ENCODE peak calls at places on chromosomes 5 and 9, in six cellular contexts. S, L, G, U, N and V are unnamed samples.

GRCh38 chr5:110463116-110463515 is 263.4 kb downstream of the TMEM232 start:
- DNase-seq in S (no peak), L (no peak), G (no peak), U (no peak), N (no peak), V (no peak)

GRCh38 chr5:40679998-40680681 is 425 bp downstream of the PTGER4 start:
- DNase-seq in S (no peak), L (peak), G (peak), U (no peak), N (peak), V (no peak)

GRCh38 chr5:56269216-56269927 is 36.2 kb upstream of the ANKRD55 start:
- DNase-seq in S (peak), L (peak), G (peak), U (no peak), N (peak), V (no peak)

GRCh38 chr9:81814794-81815464 is 113.3 kb upstream of the SPATA31D4 start:
- DNase-seq in S (no peak), L (no peak), G (no peak), U (no peak), N (no peak), V (no peak)

GRCh38 chr9:113590991-113591898 is 127.7 kb downstream of the RGS3 start:
- DNase-seq in S (peak), L (peak), G (peak), U (no peak), N (peak), V (peak)

GRCh38 chr9:37471942-37472679 is 6.9 kb upstream of the ZBTB5 start:
- DNase-seq in S (peak), L (no peak), G (no peak), U (peak), N (peak), V (no peak)

GRCh38 chr5:158023266-158023665 is 164.3 kb upstream of the CLINT1 start:
- DNase-seq in S (peak), L (no peak), G (no peak), U (no peak), N (no peak), V (no peak)

GRCh38 chr9:26234865-26235264 is 556.6 kb upstream of the TUSC1 start:
- DNase-seq in S (peak), L (no peak), G (no peak), U (no peak), N (no peak), V (no peak)

GRCh38 chr9:33619666-33620404 is 95.8 kb downstream of the ANKRD18B start:
- DNase-seq in S (peak), L (no peak), G (peak), U (no peak), N (peak), V (no peak)

GRCh38 chr5:135344351-135344750 is 54.7 kb downstream of the MACROH2A1 start:
- DNase-seq in S (peak), L (no peak), G (no peak), U (no peak), N (no peak), V (no peak)

GRCh38 chr5:118126159-118126558 is 862.2 kb downstream of the DTWD2 start:
- DNase-seq in S (no peak), L (no peak), G (no peak), U (no peak), N (no peak), V (no peak)

GRCh38 chr5:50712479-50712878 is 46.0 kb downstream of the PARP8 start:
- DNase-seq in S (no peak), L (no peak), G (no peak), U (no peak), N (no peak), V (no peak)

GRCh38 chr5:157166494-157167218 is 592 bp upstream of the GARIN3 start:
- DNase-seq in S (no peak), L (no peak), G (no peak), U (no peak), N (no peak), V (no peak)